ENCODE peak calls at places on chromosomes 16 and 17, in six cellular contexts. P, M, G, O, H and Q are unnamed samples. For H3K36me3, the result is how much of the 10 kb centered on the place peaks cover.

GRCh38 chr17:57662021-57662420 is 83.1 kb downstream of the CCDC182 start:
- DNase-seq in P (no peak), O (no peak), M (no peak), H (no peak), G (no peak), Q (no peak)

GRCh38 chr17:49365667-49366066 is 3.6 kb upstream of the ZNF652 start:
- DNase-seq in H (peak), O (no peak), M (peak), P (no peak), G (peak), Q (no peak)

GRCh38 chr16:27511657-27512056 is 38.1 kb downstream of the GTF3C1 start:
- DNase-seq in P (no peak), G (peak), O (no peak), M (no peak), H (no peak), Q (peak)

GRCh38 chr17:33523577-33523981 is 230.5 kb upstream of the ASIC2 start:
- DNase-seq in G (no peak), P (no peak), H (no peak), O (no peak), M (no peak), Q (peak)

GRCh38 chr17:7352559-7352889 is 562 bp downstream of the KCTD11 start:
- DNase-seq in M (no peak), P (no peak), H (no peak), O (no peak), G (no peak), Q (no peak)

GRCh38 chr17:39793473-39793872 is 55.7 kb downstream of the GRB7 start:
- DNase-seq in M (no peak), O (no peak), H (no peak), P (no peak), G (no peak), Q (no peak)

GRCh38 chr17:19410875-19411291 is at the start of gene RNF112:
- DNase-seq in O (no peak), M (peak), G (no peak), H (peak), P (peak), Q (no peak)

GRCh38 chr17:78362671-78363070 is 2.8 kb upstream of the SOCS3 start:
- DNase-seq in G (no peak), O (no peak), H (no peak), M (no peak), P (no peak), Q (no peak)

GRCh38 chr16:4319454-4319853 is 3.6 kb downstream of the GLIS2 start:
- DNase-seq in M (no peak), O (no peak), G (no peak), H (no peak), P (no peak), Q (no peak)

GRCh38 chr17:29615048-29615385 is 7.7 kb downstream of the CORO6 start:
- DNase-seq in G (no peak), P (no peak), M (no peak), H (peak), O (no peak), Q (no peak)

GRCh38 chr17:52673791-52674190 is 515.3 kb upstream of the CA10 start:
- DNase-seq in P (no peak), H (no peak), O (no peak), M (no peak), G (no peak), Q (no peak)

GRCh38 chr16:4962716-4963115 is 4.6 kb downstream of the SEC14L5 start:
- DNase-seq in H (no peak), G (no peak), P (no peak), M (no peak), O (no peak), Q (no peak)

GRCh38 chr16:27698266-27698665 is 148.3 kb downstream of the KATNIP start:
- DNase-seq in H (peak), M (no peak), O (no peak), P (no peak), G (no peak), Q (no peak)

GRCh38 chr16:85891033-85891775 is 7.8 kb upstream of the IRF8 start:
- DNase-seq in P (peak), H (no peak), O (no peak), M (peak), G (no peak), Q (no peak)

GRCh38 chr16:76932541-76933211 is 258.3 kb upstream of the MON1B start:
- DNase-seq in G (no peak), P (peak), M (no peak), O (no peak), H (no peak), Q (no peak)

GRCh38 chr16:86630471-86630870 is 52.1 kb downstream of the FOXL1 start:
- DNase-seq in G (no peak), P (peak), M (no peak), O (peak), H (no peak), Q (peak)

GRCh38 chr16:8655184-8655717 is 19.2 kb upstream of the ABAT start:
- DNase-seq in P (peak), M (peak), G (no peak), O (no peak), H (peak), Q (no peak)
- TF ChIP-seq CTCF in P (peak), M (peak), G (peak), O (peak), H (peak), Q (no peak)

GRCh38 chr16:53305743-53306142 is 128.5 kb upstream of the RBL2 start:
- DNase-seq in P (no peak), O (no peak), M (no peak), H (no peak), G (no peak), Q (no peak)
- H3K36me3 ChIP-seq in P (under half), O (under half), M (under half), H (under half), G (half or more), Q (half or more)

GRCh38 chr17:56230660-56231059 is 77.4 kb downstream of the ANKFN1 start:
- DNase-seq in G (no peak), H (no peak), M (peak), O (peak), P (peak), Q (peak)
- H3K27ac ChIP-seq in G (no peak), H (no peak), M (peak), O (peak), P (no peak), Q (no peak)

GRCh38 chr17:5866978-5867377 is 203.2 kb upstream of the WSCD1 start:
- DNase-seq in P (no peak), H (peak), O (no peak), G (no peak), M (no peak), Q (no peak)
- TF ChIP-seq CTCF in P (no peak), H (no peak), O (no peak), G (no peak), M (no peak), Q (no peak)

GRCh38 chr17:81852237-81852636 is 8.1 kb downstream of the P4HB start:
- DNase-seq in H (no peak), P (no peak), G (no peak), O (no peak), M (no peak), Q (no peak)
- H3K36me3 ChIP-seq in H (under half), P (under half), G (half or more), O (under half), M (under half), Q (half or more)

GRCh38 chr16:89921699-89922476 is 1.3 kb upstream of the TUBB3 start:
- DNase-seq in H (peak), P (peak), G (peak), M (peak), O (no peak), Q (no peak)

GRCh38 chr16:89920723-89921122 is 2.1 kb downstream of the MC1R start:
- DNase-seq in O (no peak), M (no peak), H (no peak), G (no peak), P (peak), Q (no peak)

GRCh38 chr16:89922477-89922883 is 662 bp upstream of the TUBB3 start:
- DNase-seq in O (no peak), G (peak), H (peak), M (peak), P (peak), Q (no peak)

GRCh38 chr16:89919535-89920406 is 1.1 kb downstream of the MC1R start:
- DNase-seq in O (no peak), P (no peak), M (no peak), G (no peak), H (no peak), Q (no peak)

DNA sequence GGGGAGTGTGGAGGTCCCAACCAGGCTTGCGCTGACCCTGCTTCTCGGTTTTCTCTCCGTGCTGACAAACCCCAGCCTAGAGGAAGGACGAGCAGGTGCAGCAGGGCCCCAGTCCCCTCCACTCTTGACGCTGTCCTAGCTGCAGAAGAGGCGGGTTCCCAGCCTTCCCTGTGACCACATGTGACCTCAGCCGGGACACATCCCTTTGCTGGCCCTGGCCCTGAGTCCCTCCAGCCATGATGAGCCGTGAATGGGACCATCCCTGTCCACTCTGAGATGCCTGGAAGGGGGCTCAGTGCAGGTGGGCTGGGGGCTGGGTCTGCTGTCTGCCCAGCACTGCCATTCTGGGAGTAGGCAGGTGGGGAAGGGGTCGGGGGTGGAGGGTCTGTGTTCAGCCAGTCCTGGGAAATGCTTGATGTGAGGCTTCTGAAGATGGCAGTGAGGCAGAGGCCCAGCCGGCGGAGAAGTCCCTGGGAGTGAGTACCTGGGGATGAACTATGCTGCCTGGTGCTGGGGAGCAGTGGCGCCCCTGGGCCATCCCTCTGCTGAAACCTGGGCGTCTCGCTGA is 1.9 kb upstream of the TUBB3 start:
- DNase-seq in G (no peak), O (no peak), P (no peak), M (no peak), H (peak), Q (no peak)
- H3K27ac ChIP-seq in G (peak), O (peak), P (peak), M (peak), H (no peak), Q (no peak)

DNA sequence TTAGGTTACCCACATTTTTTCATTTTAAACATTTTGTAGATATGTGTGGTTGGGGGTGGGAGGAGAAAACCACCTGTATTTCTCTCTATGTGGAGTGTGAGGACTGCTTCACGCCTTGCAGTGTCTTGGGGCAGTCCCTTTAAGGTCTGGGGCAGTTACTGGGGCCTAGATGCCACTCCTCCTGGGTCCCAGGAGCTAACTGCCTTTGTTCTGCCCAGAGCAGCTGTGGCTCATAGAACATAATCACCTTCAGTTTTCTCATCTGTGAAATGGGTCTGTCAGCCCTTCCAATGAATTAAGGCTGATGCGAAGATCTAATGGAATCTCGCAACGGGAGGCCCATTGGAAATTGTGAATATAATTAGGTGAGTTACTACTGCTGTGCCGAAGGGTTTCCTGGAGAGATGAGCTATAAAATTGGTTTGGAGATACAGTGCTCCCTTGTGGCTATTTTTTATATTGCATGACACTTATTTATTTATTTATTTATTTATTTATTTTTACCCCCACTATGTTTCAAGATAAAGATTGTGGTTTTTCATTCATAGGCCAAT is 22.9 kb downstream of the DHRS7C start:
- DNase-seq in H (peak), O (no peak), P (peak), G (no peak), M (peak), Q (no peak)
- TF ChIP-seq CTCF in H (peak), O (peak), P (peak), G (peak), M (peak), Q (peak)

DNA sequence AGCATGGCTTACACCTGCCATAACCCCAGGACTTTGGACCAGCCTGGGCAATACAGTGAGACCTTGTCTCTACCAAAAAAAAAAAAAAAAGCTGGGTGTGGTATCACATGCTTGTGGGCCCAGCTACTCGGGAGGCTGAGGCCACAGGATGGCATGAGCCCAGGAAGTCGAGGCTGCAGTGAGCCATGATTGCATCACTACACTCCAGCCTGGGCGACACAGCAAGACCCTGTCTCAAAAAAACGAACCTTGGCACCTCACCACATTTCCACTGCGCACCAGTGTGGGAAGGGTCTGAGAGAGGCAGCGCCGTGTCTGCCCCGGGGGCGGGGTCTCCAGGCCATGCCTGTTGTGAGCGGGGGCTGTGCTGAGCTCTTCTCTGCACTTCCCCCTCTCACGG is 6.3 kb downstream of the ACSF3 start:
- DNase-seq in P (no peak), H (no peak), O (no peak), M (no peak), G (no peak), Q (no peak)
- H3K36me3 ChIP-seq in P (under half), H (under half), O (under half), M (under half), G (under half), Q (under half)

GRCh38 chr16:997440-998051 is 16.0 kb downstream of the SOX8 start:
- DNase-seq in H (peak), P (peak), M (peak), G (peak), O (no peak), Q (no peak)
- H3K27ac ChIP-seq in H (no peak), P (no peak), M (peak), G (peak), O (no peak), Q (no peak)